ENCODE peak calls at places on chromosome 4, in eight cellular contexts. N, H, D, V, T, S, A and Q are unnamed samples.

GRCh38 chr4:172698256-172698655 is 470.4 kb upstream of the GALNT7 start:
- DNase-seq in N (no peak), H (no peak), D (no peak), V (no peak), T (no peak), S (no peak), A (no peak), Q (no peak)

GRCh38 chr4:4862665-4863482 is 3.4 kb downstream of the MSX1 start:
- DNase-seq in N (no peak), H (no peak), D (no peak), V (no peak), T (no peak), S (no peak), A (no peak), Q (no peak)

GRCh38 chr4:52864816-52865215 is 2.7 kb downstream of the RASL11B start:
- DNase-seq in N (no peak), H (peak; percentile 35), D (no peak), V (no peak), T (no peak), S (no peak), A (no peak), Q (no peak)

GRCh38 chr4:98522603-98523395 is 135.6 kb downstream of the TSPAN5 start:
- DNase-seq in N (no peak), H (peak; percentile 82), D (peak; percentile 28), V (no peak), T (no peak), S (no peak), A (no peak), Q (peak; percentile 21)

GRCh38 chr4:100632163-100632562 is 114.3 kb upstream of the EMCN start:
- DNase-seq in N (no peak), H (no peak), D (no peak), V (no peak), T (no peak), S (no peak), A (no peak), Q (no peak)

GRCh38 chr4:25552580-25553271 is 102.9 kb upstream of the SLC34A2 start:
- DNase-seq in N (no peak), H (no peak), D (no peak), V (peak; percentile 78), T (no peak), S (no peak), A (no peak), Q (no peak)

GRCh38 chr4:96009720-96010119 is 169.8 kb downstream of the PDHA2 start:
- DNase-seq in N (no peak), H (no peak), D (no peak), V (no peak), T (no peak), S (no peak), A (no peak), Q (peak; percentile 17)

GRCh38 chr4:147863808-147864472 is 132.1 kb downstream of the ARHGAP10 start:
- DNase-seq in N (no peak), H (no peak), D (no peak), V (no peak), T (no peak), S (no peak), A (no peak), Q (no peak)

GRCh38 chr4:88211473-88212252 is 53.2 kb upstream of the ABCG2 start:
- DNase-seq in N (no peak), H (peak; percentile 36), D (peak; percentile 30), V (peak; percentile 91), T (peak; percentile 16), S (peak; percentile 15), A (no peak), Q (peak; percentile 50)

GRCh38 chr4:142169216-142169615 is 532.8 kb downstream of the IL15 start:
- DNase-seq in N (no peak), H (peak; percentile 3), D (no peak), V (no peak), T (no peak), S (no peak), A (no peak), Q (no peak)

GRCh38 chr4:4582653-4583052 is 40.8 kb upstream of the STX18 start:
- DNase-seq in N (no peak), H (no peak), D (no peak), V (no peak), T (no peak), S (no peak), A (no peak), Q (no peak)